ENCODE peak calls at places on chromosomes 2 and 18, in eight cellular contexts. U is IMR-90, I is prostate gland, Q is body of pancreas, N is stomach, B is HepG2, Z is erythroblast, F is ovary. K is an unnamed sample.

GRCh38 chr2:173831312-173832229 is 133.6 kb downstream of the SP3 start:
- DNase-seq in Z (no peak), I (no peak), U (peak), B (no peak), F (peak), Q (peak), N (no peak), K (peak)

GRCh38 chr2:119660343-119660658 is 18.7 kb upstream of the TMEM177 start:
- DNase-seq in Z (no peak), Q (no peak), U (no peak), B (no peak), I (no peak), N (no peak), F (no peak), K (no peak)

GRCh38 chr2:185919155-185919554 is 180.6 kb downstream of the FSIP2 start:
- DNase-seq in B (no peak), Q (no peak), Z (no peak), I (no peak), F (no peak), N (no peak), U (no peak), K (no peak)

GRCh38 chr2:241673797-241674725 is 12.6 kb downstream of the DTYMK start:
- DNase-seq in I (no peak), Q (no peak), Z (no peak), N (no peak), B (peak), F (no peak), U (no peak), K (no peak)

GRCh38 chr2:101396352-101396717 is 9.0 kb upstream of the CREG2 start:
- DNase-seq in F (no peak), N (no peak), Q (no peak), Z (peak), U (peak), B (peak), I (no peak), K (no peak)

GRCh38 chr2:53438056-53438455 is 329.5 kb upstream of the CHAC2 start:
- DNase-seq in F (no peak), I (no peak), B (no peak), Q (peak), N (no peak), U (no peak), Z (no peak), K (no peak)

GRCh38 chr2:50529600-50530218 is 502.2 kb downstream of the NRXN1 start:
- DNase-seq in Z (peak), F (no peak), B (peak), N (no peak), U (peak), I (no peak), Q (no peak), K (no peak)

GRCh38 chr2:165280356-165280755 is 41.1 kb downstream of the SCN2A start:
- DNase-seq in Z (no peak), F (no peak), B (no peak), N (no peak), Q (no peak), I (no peak), U (no peak), K (no peak)

GRCh38 chr2:112253261-112253807 is 1.5 kb downstream of the ZC3H8 start:
- DNase-seq in B (no peak), N (no peak), Q (no peak), F (no peak), U (no peak), Z (peak), I (no peak), K (no peak)

GRCh38 chr2:8884812-8885211 is 47.4 kb upstream of the KIDINS220 start:
- DNase-seq in U (no peak), I (no peak), F (no peak), N (no peak), Z (no peak), B (no peak), Q (no peak), K (no peak)

GRCh38 chr18:79521806-79522205 is 126.1 kb downstream of the NFATC1 start:
- DNase-seq in Q (no peak), B (no peak), U (no peak), N (no peak), F (no peak), I (no peak), Z (no peak), K (peak)

GRCh38 chr2:192035731-192036442 is 158.8 kb downstream of the TMEFF2 start:
- DNase-seq in I (no peak), F (no peak), B (no peak), N (no peak), Q (no peak), U (peak), Z (no peak), K (no peak)

GRCh38 chr2:17179145-17179808 is 339.0 kb downstream of the RAD51AP2 start:
- DNase-seq in Z (no peak), F (no peak), B (no peak), I (no peak), Q (no peak), U (no peak), N (no peak), K (no peak)

GRCh38 chr2:223487447-223487846 is 114.7 kb downstream of the SCG2 start:
- DNase-seq in Q (no peak), Z (no peak), I (no peak), N (no peak), U (no peak), B (no peak), F (no peak), K (no peak)

GRCh38 chr2:143807677-143808076 is 678.5 kb downstream of the ARHGAP15 start:
- DNase-seq in Z (no peak), I (no peak), B (peak), N (no peak), F (no peak), Q (peak), U (no peak), K (no peak)

GRCh38 chr18:52069201-52069600 is 270.8 kb upstream of the DCC start:
- DNase-seq in F (no peak), B (no peak), N (no peak), Z (no peak), I (no peak), Q (no peak), U (no peak), K (no peak)

GRCh38 chr18:70559446-70559845 is 270.6 kb downstream of the SOCS6 start:
- DNase-seq in Z (no peak), U (no peak), I (no peak), F (no peak), B (no peak), N (no peak), Q (no peak), K (no peak)

GRCh38 chr2:172813314-172813888 is 77.8 kb downstream of the RAPGEF4 start:
- DNase-seq in N (no peak), I (peak), F (no peak), U (peak), Q (peak), B (no peak), Z (no peak), K (no peak)

GRCh38 chr2:28539095-28539494 is 43.2 kb downstream of the PLB1 start:
- DNase-seq in I (no peak), Q (no peak), U (no peak), B (no peak), N (no peak), F (no peak), Z (no peak), K (peak)

GRCh38 chr2:151114934-151115333 is 146.7 kb downstream of the RBM43 start:
- DNase-seq in Q (no peak), F (no peak), I (no peak), Z (no peak), B (no peak), N (no peak), U (peak), K (no peak)

GRCh38 chr2:190809139-190809764 is 71.4 kb upstream of the GLS start:
- DNase-seq in F (no peak), U (no peak), I (no peak), Z (no peak), N (no peak), B (peak), Q (no peak), K (no peak)

GRCh38 chr2:74534411-74534810 is 4.7 kb downstream of the HTRA2 start:
- DNase-seq in I (no peak), Z (no peak), Q (no peak), F (no peak), U (no peak), N (no peak), B (no peak), K (no peak)

GRCh38 chr2:54728669-54729120 is 5.2 kb downstream of the EML6 start:
- DNase-seq in U (peak), I (no peak), Q (no peak), N (no peak), B (peak), Z (no peak), F (no peak), K (no peak)

GRCh38 chr2:61694312-61695274 is 156.4 kb upstream of the XPO1 start:
- DNase-seq in N (peak), F (peak), I (peak), B (peak), Z (peak), Q (peak), U (peak), K (peak)

GRCh38 chr18:9835112-9835755 is 50.5 kb upstream of the TXNDC2 start:
- DNase-seq in I (no peak), N (no peak), Q (no peak), B (no peak), F (no peak), Z (no peak), U (no peak), K (no peak)

GRCh38 chr2:203280428-203281064 is 41.7 kb downstream of the CYP20A1 start:
- DNase-seq in F (no peak), Z (no peak), B (no peak), I (no peak), N (no peak), U (no peak), Q (no peak), K (no peak)

GRCh38 chr2:113116100-113116958 is 11.1 kb upstream of the IL1RN start:
- DNase-seq in Z (peak), I (no peak), Q (no peak), U (no peak), B (no peak), N (no peak), F (no peak), K (no peak)

GRCh38 chr18:22510697-22511096 is 93.0 kb upstream of the CTAGE1 start:
- DNase-seq in I (no peak), B (no peak), N (no peak), Q (peak), Z (no peak), F (no peak), U (no peak), K (no peak)

GRCh38 chr2:172848549-172848948 is 112.9 kb downstream of the RAPGEF4 start:
- DNase-seq in F (no peak), I (no peak), Q (peak), Z (no peak), B (no peak), N (no peak), U (no peak), K (no peak)

GRCh38 chr2:118841828-118842461 is 5.5 kb downstream of the EN1 start:
- DNase-seq in B (no peak), Q (no peak), I (no peak), Z (no peak), F (no peak), N (no peak), U (no peak), K (no peak)

GRCh38 chr2:118882693-118883336 is 35.4 kb upstream of the EN1 start:
- DNase-seq in B (peak), N (peak), I (peak), U (peak), Z (peak), F (peak), Q (peak), K (peak)

GRCh38 chr18:452801-453200 is 47.7 kb downstream of the COLEC12 start:
- DNase-seq in N (no peak), F (no peak), I (no peak), Q (no peak), U (no peak), B (no peak), Z (no peak), K (no peak)

GRCh38 chr2:95057535-95058453 is 32.3 kb downstream of the MAL start:
- DNase-seq in U (no peak), I (no peak), B (peak), F (no peak), Q (peak), Z (no peak), N (peak), K (peak)

GRCh38 chr18:60549338-60549960 is 176.9 kb upstream of the MC4R start:
- DNase-seq in F (no peak), N (no peak), U (peak), B (peak), Z (peak), I (peak), Q (no peak), K (peak)

GRCh38 chr2:189394525-189394924 is 46.7 kb upstream of the WDR75 start:
- DNase-seq in U (no peak), F (no peak), Q (no peak), B (no peak), N (no peak), I (no peak), Z (no peak), K (no peak)

GRCh38 chr2:60880633-60880987 is 764 bp upstream of the REL start:
- DNase-seq in Z (no peak), U (no peak), F (no peak), Q (no peak), I (no peak), B (no peak), N (no peak), K (no peak)

GRCh38 chr2:108573070-108573469 is 38.8 kb downstream of the LIMS1 start:
- DNase-seq in F (no peak), Z (peak), N (no peak), B (no peak), I (no peak), U (peak), Q (no peak), K (no peak)

GRCh38 chr2:223779877-223780276 is 57.5 kb downstream of the AP1S3 start:
- DNase-seq in N (no peak), F (no peak), Z (peak), Q (peak), I (no peak), U (peak), B (peak), K (no peak)

GRCh38 chr2:173657996-173658717 is 303.5 kb downstream of the CDCA7 start:
- DNase-seq in B (peak), F (no peak), U (peak), Q (no peak), N (no peak), Z (no peak), I (no peak), K (no peak)

GRCh38 chr18:70380915-70381896 is 92.4 kb downstream of the SOCS6 start:
- DNase-seq in N (no peak), I (peak), U (no peak), Z (no peak), B (peak), Q (peak), F (no peak), K (peak)

DNA sequence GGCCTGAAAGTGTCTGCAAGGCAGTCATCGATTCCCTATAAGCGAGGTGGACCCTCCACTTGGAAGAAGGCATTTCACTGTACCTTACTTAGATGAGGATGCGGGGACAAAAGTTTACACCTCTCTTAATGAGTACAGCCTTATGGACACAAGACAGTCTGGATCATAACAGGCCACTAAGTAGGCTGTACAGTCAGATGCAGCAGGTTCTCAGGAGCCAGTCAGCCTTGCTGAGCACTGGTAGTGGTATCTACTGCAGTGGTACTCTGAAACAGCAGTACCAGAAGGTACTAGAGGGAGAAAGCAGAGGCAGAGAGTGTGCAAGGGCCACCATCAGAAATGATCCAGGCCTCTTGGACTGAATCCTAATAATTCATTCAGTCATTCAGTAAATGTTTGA is 77.6 kb downstream of the KCMF1 start:
- DNase-seq in B (no peak), F (no peak), Z (no peak), Q (no peak), U (no peak), N (no peak), I (no peak), K (no peak)
- TF ChIP-seq POLR2A in B (no peak), F (no peak), Z (no peak), Q (no peak), U (no peak), N (no peak), I (no peak), K (no peak)

GRCh38 chr2:216335252-216335651 is 37.0 kb downstream of the MARCHF4 start:
- DNase-seq in B (no peak), Q (no peak), N (no peak), Z (no peak), F (no peak), I (no peak), U (no peak), K (no peak)
- TF ChIP-seq POLR2A in B (no peak), Q (no peak), N (no peak), Z (no peak), F (no peak), I (no peak), U (no peak), K (no peak)

GRCh38 chr2:43631918-43632317 is 5.1 kb upstream of the PLEKHH2 start:
- DNase-seq in Q (no peak), N (no peak), I (no peak), F (no peak), Z (no peak), B (no peak), U (no peak), K (no peak)

GRCh38 chr2:43642363-43642762 is 5.3 kb downstream of the PLEKHH2 start:
- DNase-seq in Q (no peak), F (no peak), N (no peak), I (no peak), U (no peak), B (no peak), Z (no peak), K (no peak)

GRCh38 chr2:43634604-43635306 is 2.3 kb upstream of the PLEKHH2 start:
- DNase-seq in N (no peak), I (no peak), U (peak), Q (peak), F (no peak), B (peak), Z (no peak), K (no peak)

GRCh38 chr2:43636616-43637015 is 444 bp upstream of the PLEKHH2 start:
- DNase-seq in U (no peak), N (no peak), F (peak), Z (no peak), B (no peak), Q (no peak), I (no peak), K (no peak)

GRCh38 chr2:43637030-43637803 is at the start of gene PLEKHH2:
- DNase-seq in F (peak), N (peak), I (peak), Z (peak), Q (peak), B (peak), U (peak), K (peak)
- TF ChIP-seq POLR2A in F (peak), N (no peak), I (peak), Z (no peak), Q (peak), B (no peak), U (no peak), K (peak)

GRCh38 chr2:219452361-219453317 is 18.0 kb downstream of the SPEG start:
- DNase-seq in N (no peak), Q (peak), B (no peak), Z (no peak), F (peak), I (peak), U (peak), K (no peak)
- TF ChIP-seq POLR2A in N (no peak), Q (no peak), B (no peak), Z (no peak), F (no peak), I (no peak), U (no peak), K (no peak)

DNA sequence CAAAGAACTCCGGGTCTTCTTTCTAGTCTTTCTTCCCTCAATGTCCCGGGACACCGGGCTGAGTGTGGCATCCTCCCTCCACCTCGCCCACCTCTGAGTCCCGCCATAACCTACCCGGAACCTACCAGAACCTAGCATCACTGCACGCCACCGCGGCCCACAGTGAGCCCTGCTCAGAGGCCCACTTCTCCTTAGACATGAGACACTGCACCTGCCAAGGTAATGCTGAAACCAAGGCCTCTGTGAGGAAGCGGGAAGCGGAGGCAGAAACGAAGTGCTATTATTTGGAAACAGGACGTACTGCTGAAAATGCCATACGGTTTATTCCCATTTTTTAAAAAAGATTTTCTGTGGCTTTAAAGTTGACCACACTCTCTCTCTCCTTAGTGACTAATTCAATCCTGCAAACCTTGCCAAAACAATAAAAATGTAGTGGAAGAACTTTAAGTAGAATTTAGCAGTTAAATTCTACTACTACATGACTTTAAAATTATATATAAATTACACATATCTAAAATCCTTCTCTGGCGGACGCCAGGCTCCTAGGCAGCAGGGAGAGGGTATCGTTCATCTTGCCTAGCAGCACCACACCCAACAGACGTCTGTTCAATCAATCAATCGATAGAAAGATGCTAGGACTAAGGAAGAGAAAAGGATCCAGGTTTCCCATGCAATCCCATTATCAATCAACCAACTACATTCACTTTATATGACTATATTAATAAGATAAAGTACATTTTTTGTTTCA is 82.0 kb downstream of the ZNF516 start:
- DNase-seq in U (peak), Q (no peak), F (no peak), Z (no peak), B (no peak), I (no peak), N (no peak), K (no peak)
- TF ChIP-seq POLR2A in U (no peak), Q (no peak), F (no peak), Z (no peak), B (no peak), I (no peak), N (no peak), K (no peak)

K was measured in testis.